ENCODE peak calls at places on chromosomes 12 and 14, in five cellular contexts. One of them, this sample, is unnamed.

GRCh38 chr12:51721281-51721940 is 127.1 kb downstream of the FIGNL2 start:
- DNase-seq in adrenal gland: peak
- DNase-seq in lower leg skin: no peak
- DNase-seq in uterus: no peak
- DNase-seq in A549: no peak
- DNase-seq in this sample: peak

GRCh38 chr14:26966942-26967341 is 369.1 kb upstream of the NOVA1 start:
- DNase-seq in uterus: peak
- DNase-seq in A549: peak
- DNase-seq in lower leg skin: no peak
- DNase-seq in adrenal gland: no peak
- DNase-seq in this sample: no peak

GRCh38 chr12:94670075-94670474 is 19.7 kb upstream of the TMCC3 start:
- DNase-seq in lower leg skin: no peak
- DNase-seq in A549: no peak
- DNase-seq in adrenal gland: no peak
- DNase-seq in uterus: no peak
- DNase-seq in this sample: no peak

GRCh38 chr14:72559227-72559626 is 334.7 kb downstream of the DPF3 start:
- DNase-seq in lower leg skin: no peak
- DNase-seq in uterus: no peak
- DNase-seq in adrenal gland: no peak
- DNase-seq in A549: no peak
- DNase-seq in this sample: no peak

GRCh38 chr12:26138860-26139259 is 14.0 kb upstream of the BHLHE41 start:
- DNase-seq in uterus: no peak
- DNase-seq in adrenal gland: no peak
- DNase-seq in lower leg skin: no peak
- DNase-seq in A549: no peak
- DNase-seq in this sample: no peak

GRCh38 chr14:104390221-104390931 is 189.2 kb upstream of the C14orf180 start:
- DNase-seq in uterus: peak
- DNase-seq in A549: no peak
- DNase-seq in lower leg skin: peak
- DNase-seq in adrenal gland: no peak
- DNase-seq in this sample: peak

GRCh38 chr14:81400852-81401251 is 728 bp upstream of the STON2 start:
- DNase-seq in adrenal gland: peak
- DNase-seq in lower leg skin: peak
- DNase-seq in A549: peak
- DNase-seq in uterus: peak
- DNase-seq in this sample: no peak

GRCh38 chr14:105336477-105337287 is 22.1 kb downstream of the PACS2 start:
- DNase-seq in adrenal gland: no peak
- DNase-seq in lower leg skin: no peak
- DNase-seq in uterus: no peak
- DNase-seq in A549: no peak
- DNase-seq in this sample: no peak

GRCh38 chr12:69026341-69026740 is 93.4 kb upstream of the CPM start:
- DNase-seq in adrenal gland: no peak
- DNase-seq in lower leg skin: no peak
- DNase-seq in A549: no peak
- DNase-seq in uterus: no peak
- DNase-seq in this sample: no peak

GRCh38 chr14:98802044-98802443 is 470.0 kb downstream of the BCL11B start:
- DNase-seq in lower leg skin: no peak
- DNase-seq in adrenal gland: no peak
- DNase-seq in A549: no peak
- DNase-seq in uterus: no peak
- DNase-seq in this sample: no peak

GRCh38 chr14:104355949-104356737 is 217.8 kb downstream of the KIF26A start:
- DNase-seq in A549: no peak
- DNase-seq in adrenal gland: no peak
- DNase-seq in uterus: no peak
- DNase-seq in lower leg skin: no peak
- DNase-seq in this sample: no peak

DNA sequence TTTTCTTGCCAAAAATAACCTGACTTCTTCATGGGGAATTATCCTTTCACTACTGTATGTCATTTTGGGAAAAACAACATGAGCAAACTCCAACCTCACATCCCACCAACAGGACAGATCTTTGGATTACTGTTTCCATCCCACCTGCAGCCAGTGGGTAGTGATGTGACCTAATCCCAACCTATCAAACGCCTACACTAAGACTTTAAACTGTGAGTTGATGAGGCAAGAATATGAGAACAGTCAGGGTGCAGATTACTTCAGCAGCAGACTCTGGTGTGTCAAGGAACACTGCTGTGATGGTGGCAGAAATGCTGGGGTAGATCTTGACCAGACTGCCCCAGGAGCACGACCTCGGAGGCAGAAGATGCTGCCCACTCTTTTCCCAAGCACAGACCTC is 293.2 kb downstream of the DUSP6 start:
- DNase-seq in A549: no peak
- DNase-seq in uterus: no peak
- DNase-seq in adrenal gland: no peak
- DNase-seq in lower leg skin: no peak
- DNase-seq in this sample: no peak
- TF ChIP-seq POLR2A in A549: no peak
- TF ChIP-seq POLR2A in uterus: no peak
- TF ChIP-seq POLR2A in adrenal gland: no peak
- TF ChIP-seq POLR2A in lower leg skin: no peak
- TF ChIP-seq POLR2A in this sample: no peak

DNA sequence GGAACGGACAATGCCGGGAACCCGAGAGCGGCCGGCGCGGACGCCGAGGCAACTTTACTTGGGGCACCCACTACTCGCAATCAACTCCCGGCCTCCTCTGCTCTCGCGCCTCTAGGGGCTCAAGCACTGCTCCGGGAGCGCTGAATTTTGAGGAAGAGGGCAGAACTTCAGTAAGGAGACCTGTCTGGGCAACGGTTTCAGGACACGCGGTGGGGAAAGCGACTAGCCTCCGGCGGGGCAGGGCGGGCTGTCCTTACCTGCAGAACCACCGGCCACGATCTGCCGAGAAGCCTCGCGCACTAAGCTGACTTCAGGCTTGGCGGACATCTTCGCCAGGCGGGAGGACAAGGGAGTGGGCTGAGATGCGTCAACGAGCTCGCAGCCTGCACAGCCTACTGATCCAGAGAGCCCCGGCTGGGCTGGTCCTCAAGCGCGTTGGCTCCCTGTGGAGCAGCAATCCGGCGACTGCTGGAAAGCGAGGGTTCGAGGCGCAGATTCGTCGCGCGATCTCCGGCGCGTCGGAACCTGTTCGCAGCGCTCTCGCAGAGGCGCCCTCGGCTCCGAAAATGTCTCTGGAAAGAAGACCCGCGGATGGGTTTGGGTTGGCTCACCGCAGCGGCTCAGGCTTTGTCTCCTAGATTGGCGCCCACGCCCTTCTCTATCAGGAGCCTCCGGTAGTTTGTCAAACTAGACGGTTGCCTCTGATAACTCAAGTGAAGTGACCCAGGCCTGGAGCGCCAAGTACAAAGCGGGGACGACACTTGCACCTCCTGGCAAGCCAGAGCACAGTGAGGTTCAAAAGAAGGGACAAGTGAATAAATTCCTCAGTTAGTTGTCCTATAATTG is at the start of gene SLC25A21:
- DNase-seq in lower leg skin: peak
- DNase-seq in uterus: peak
- DNase-seq in adrenal gland: peak
- DNase-seq in A549: peak
- DNase-seq in this sample: peak
- TF ChIP-seq POLR2A in lower leg skin: no peak
- TF ChIP-seq POLR2A in uterus: no peak
- TF ChIP-seq POLR2A in adrenal gland: peak
- TF ChIP-seq POLR2A in A549: peak
- TF ChIP-seq POLR2A in this sample: peak

GRCh38 chr12:104456950-104457745 is 400 bp downstream of the CHST11 start:
- DNase-seq in lower leg skin: peak
- DNase-seq in A549: peak
- DNase-seq in uterus: peak
- DNase-seq in adrenal gland: peak
- DNase-seq in this sample: peak
- TF ChIP-seq POLR2A in lower leg skin: no peak
- TF ChIP-seq POLR2A in A549: peak
- TF ChIP-seq POLR2A in uterus: no peak
- TF ChIP-seq POLR2A in adrenal gland: peak
- TF ChIP-seq POLR2A in this sample: peak

GRCh38 chr12:56682323-56682722 is 5.8 kb downstream of the PTGES3 start:
- DNase-seq in A549: no peak
- DNase-seq in adrenal gland: peak
- DNase-seq in lower leg skin: peak
- DNase-seq in uterus: no peak
- DNase-seq in this sample: no peak
- TF ChIP-seq POLR2A in A549: no peak
- TF ChIP-seq POLR2A in adrenal gland: no peak
- TF ChIP-seq POLR2A in lower leg skin: no peak
- TF ChIP-seq POLR2A in uterus: no peak
- TF ChIP-seq POLR2A in this sample: no peak

GRCh38 chr12:6837370-6838060 is 3.2 kb upstream of the GNB3 start:
- DNase-seq in adrenal gland: no peak
- DNase-seq in A549: no peak
- DNase-seq in uterus: no peak
- DNase-seq in lower leg skin: no peak
- DNase-seq in this sample: no peak

GRCh38 chr12:6841139-6841515 is 402 bp downstream of the GNB3 start:
- DNase-seq in adrenal gland: no peak
- DNase-seq in lower leg skin: no peak
- DNase-seq in A549: no peak
- DNase-seq in uterus: no peak
- DNase-seq in this sample: no peak

GRCh38 chr12:6840428-6841138 is at the start of gene GNB3:
- DNase-seq in uterus: no peak
- DNase-seq in adrenal gland: no peak
- DNase-seq in lower leg skin: no peak
- DNase-seq in A549: no peak
- DNase-seq in this sample: no peak

GRCh38 chr12:6838854-6839253 is 1.9 kb upstream of the GNB3 start:
- DNase-seq in lower leg skin: no peak
- DNase-seq in A549: no peak
- DNase-seq in adrenal gland: no peak
- DNase-seq in uterus: no peak
- DNase-seq in this sample: no peak

GRCh38 chr12:6839482-6840201 is 1.1 kb upstream of the GNB3 start:
- DNase-seq in adrenal gland: no peak
- DNase-seq in uterus: no peak
- DNase-seq in A549: no peak
- DNase-seq in lower leg skin: no peak
- DNase-seq in this sample: no peak
- TF ChIP-seq POLR2A in adrenal gland: no peak
- TF ChIP-seq POLR2A in uterus: no peak
- TF ChIP-seq POLR2A in A549: no peak
- TF ChIP-seq POLR2A in lower leg skin: no peak
- TF ChIP-seq POLR2A in this sample: no peak

GRCh38 chr14:95713596-95714371 is at the start of gene TCL1A:
- DNase-seq in lower leg skin: no peak
- DNase-seq in adrenal gland: no peak
- DNase-seq in uterus: no peak
- DNase-seq in A549: no peak
- DNase-seq in this sample: no peak
- TF ChIP-seq POLR2A in lower leg skin: no peak
- TF ChIP-seq POLR2A in adrenal gland: no peak
- TF ChIP-seq POLR2A in uterus: no peak
- TF ChIP-seq POLR2A in A549: no peak
- TF ChIP-seq POLR2A in this sample: no peak

GRCh38 chr12:120742207-120742536 is 16.5 kb downstream of the ACADS start:
- DNase-seq in uterus: no peak
- DNase-seq in A549: no peak
- DNase-seq in adrenal gland: peak
- DNase-seq in lower leg skin: no peak
- DNase-seq in this sample: peak

GRCh38 chr12:120739821-120740613 is 14.4 kb downstream of the ACADS start:
- DNase-seq in adrenal gland: no peak
- DNase-seq in A549: no peak
- DNase-seq in lower leg skin: no peak
- DNase-seq in uterus: no peak
- DNase-seq in this sample: no peak

GRCh38 chr12:120739031-120739762 is 13.6 kb downstream of the ACADS start:
- DNase-seq in lower leg skin: no peak
- DNase-seq in uterus: no peak
- DNase-seq in A549: no peak
- DNase-seq in adrenal gland: no peak
- DNase-seq in this sample: no peak

GRCh38 chr12:120740871-120741270 is 15.2 kb downstream of the ACADS start:
- DNase-seq in A549: no peak
- DNase-seq in adrenal gland: no peak
- DNase-seq in lower leg skin: no peak
- DNase-seq in uterus: no peak
- DNase-seq in this sample: no peak

GRCh38 chr12:120741476-120742206 is 16.0 kb downstream of the ACADS start:
- DNase-seq in uterus: no peak
- DNase-seq in adrenal gland: no peak
- DNase-seq in lower leg skin: no peak
- DNase-seq in A549: no peak
- DNase-seq in this sample: no peak
- TF ChIP-seq POLR2A in uterus: no peak
- TF ChIP-seq POLR2A in adrenal gland: no peak
- TF ChIP-seq POLR2A in lower leg skin: no peak
- TF ChIP-seq POLR2A in A549: no peak
- TF ChIP-seq POLR2A in this sample: no peak